ENCODE peak calls at places on chromosomes 12 and 14, in eight cellular contexts. Z is M059J; K is NCI-H1105; W is fibroblast of villous mesenchyme; X is effector memory CD8-positive, alpha-beta T cell; H is bronchial epithelial cell; C is aorta; N is left cardiac atrium. I is an unnamed sample.
A peak's percentile ranks its signal among the peaks of the same experiment; 100 is the strongest.

GRCh38 chr12:124853781-124854636 is 9.7 kb downstream of the SCARB1 start:
- DNase-seq in Z (no peak), K (no peak), W (no peak), X (no peak), H (no peak), C (no peak), N (no peak), I (no peak)

GRCh38 chr12:108401964-108402363 is 62.9 kb upstream of the CMKLR1 start:
- DNase-seq in Z (no peak), K (no peak), W (no peak), X (no peak), H (no peak), C (no peak), N (no peak), I (no peak)

GRCh38 chr14:35879654-35880249 is 53.6 kb downstream of the BRMS1L start:
- DNase-seq in Z (peak; percentile 15), K (no peak), W (peak; percentile 15), X (no peak), H (peak; percentile 40), C (no peak), N (no peak), I (peak; percentile 56)

GRCh38 chr12:40907115-40907521 is 214.9 kb downstream of the CNTN1 start:
- DNase-seq in Z (no peak), K (no peak), W (peak; percentile 3), X (no peak), H (peak; percentile 97), C (no peak), N (no peak), I (no peak)

GRCh38 chr14:59870277-59871165 is at the start of gene RTN1:
- DNase-seq in Z (peak; percentile 33), K (peak; percentile 82), W (peak; percentile 35), X (no peak), H (peak; percentile 20), C (peak; percentile 92), N (peak; percentile 62), I (peak; percentile 88)

GRCh38 chr12:94123127-94123526 is 25.2 kb upstream of the PLXNC1 start:
- DNase-seq in Z (no peak), K (no peak), W (no peak), X (no peak), H (no peak), C (no peak), N (no peak), I (no peak)

GRCh38 chr12:122949405-122949804 is 16.9 kb downstream of the ABCB9 start:
- DNase-seq in Z (no peak), K (no peak), W (no peak), X (no peak), H (no peak), C (no peak), N (no peak), I (no peak)

GRCh38 chr12:95130096-95130495 is 56.7 kb upstream of the NR2C1 start:
- DNase-seq in Z (peak; percentile 7), K (no peak), W (peak; percentile 14), X (no peak), H (no peak), C (no peak), N (no peak), I (no peak)

I was measured in NCI-H510A treated with DMSO at 0.1 percent for 48 hours.